ENCODE peak calls at places on chromosomes 4 and X, in six cellular contexts. W, L, C, G, F and H are unnamed samples.

GRCh38 chr4:141890279-141890678 is 253.9 kb downstream of the IL15 start:
- DNase-seq in L (peak), G (no peak), F (no peak), C (no peak), W (no peak), H (no peak)

GRCh38 chr4:101081695-101082369 is 265.5 kb downstream of the PPP3CA start:
- DNase-seq in G (no peak), C (no peak), F (no peak), L (no peak), W (no peak), H (no peak)

GRCh38 chr4:61555789-61556188 is 355.7 kb downstream of the ADGRL3 start:
- DNase-seq in W (no peak), G (no peak), F (no peak), C (no peak), L (peak), H (no peak)

GRCh38 chr4:156169861-156170260 is 216.2 kb upstream of the CTSO start:
- DNase-seq in F (no peak), C (no peak), W (no peak), G (no peak), L (no peak), H (no peak)

GRCh38 chr4:184111433-184111832 is 106.2 kb downstream of the ENPP6 start:
- DNase-seq in C (no peak), W (no peak), L (no peak), F (no peak), G (no peak), H (no peak)

GRCh38 chr4:95580226-95580625 is 31.5 kb upstream of the UNC5C start:
- DNase-seq in W (no peak), G (no peak), C (no peak), L (no peak), F (no peak), H (no peak)

GRCh38 chr4:142095886-142096605 is 459.7 kb downstream of the IL15 start:
- DNase-seq in G (no peak), L (no peak), F (no peak), C (no peak), W (no peak), H (no peak)

GRCh38 chrX:136269921-136270320 is 18.7 kb upstream of the MAP7D3 start:
- DNase-seq in G (no peak), W (no peak), C (no peak), L (no peak), F (no peak), H (no peak)

GRCh38 chrX:140712413-140713173 is 3.0 kb downstream of the LINC00632 start:
- DNase-seq in G (peak), C (peak), W (peak), F (no peak), L (peak), H (peak)

GRCh38 chrX:20477836-20478532 is 211.3 kb upstream of the RPS6KA3 start:
- DNase-seq in L (no peak), F (no peak), C (no peak), W (no peak), G (no peak), H (no peak)

GRCh38 chr4:77196866-77197265 is 39.9 kb downstream of the CCNG2 start:
- DNase-seq in W (no peak), G (no peak), L (no peak), F (no peak), C (no peak), H (no peak)

GRCh38 chrX:56817179-56817578 is 88.1 kb downstream of the NBDY start:
- DNase-seq in F (no peak), W (no peak), C (no peak), L (no peak), G (no peak), H (no peak)

GRCh38 chr4:288891-289290 is 16.4 kb downstream of the ZNF732 start:
- DNase-seq in W (no peak), L (no peak), G (no peak), F (no peak), C (no peak), H (no peak)

GRCh38 chrX:44003975-44004374 is 30.8 kb upstream of the NDP start:
- DNase-seq in F (no peak), W (no peak), C (no peak), G (no peak), L (no peak), H (no peak)

GRCh38 chr4:52371861-52372260 is 287.2 kb downstream of the USP46 start:
- DNase-seq in F (no peak), W (no peak), L (no peak), C (no peak), G (no peak), H (no peak)

DNA sequence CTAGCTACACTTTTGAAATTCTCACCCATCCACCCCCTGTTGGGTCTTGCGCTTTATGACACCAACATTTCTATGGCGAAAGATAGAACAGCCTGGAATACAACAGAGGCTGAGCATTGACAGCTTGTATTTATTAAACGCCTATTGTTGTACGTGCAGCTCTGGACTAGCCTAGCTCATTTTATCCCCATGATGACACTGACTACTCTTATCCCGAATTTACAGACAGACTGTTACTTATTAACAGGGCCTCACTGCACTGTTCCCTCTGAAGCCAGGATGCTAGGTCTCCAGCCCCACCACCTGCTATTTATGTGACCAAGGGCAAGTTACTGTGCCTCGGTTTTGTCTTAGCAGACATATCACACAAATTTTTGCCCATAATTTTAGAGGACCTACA is 1.0 kb upstream of the RFC1 start:
- DNase-seq in W (no peak), G (no peak), F (no peak), L (no peak), C (no peak), H (no peak)
- H3K4me3 ChIP-seq in W (no peak), G (no peak), F (no peak), L (no peak), C (no peak), H (no peak)

GRCh38 chr4:13441506-13441905 is 42.6 kb downstream of the RAB28 start:
- DNase-seq in W (no peak), C (no peak), F (no peak), G (no peak), L (no peak), H (no peak)

GRCh38 chr4:13445841-13446790 is 38.0 kb downstream of the RAB28 start:
- DNase-seq in G (no peak), L (peak), F (no peak), C (no peak), W (peak), H (peak)
- H3K4me3 ChIP-seq in G (no peak), L (peak), F (no peak), C (no peak), W (no peak), H (no peak)

GRCh38 chr4:134202136-134202535 is 547 bp upstream of the PABPC4L start:
- DNase-seq in C (no peak), F (no peak), G (no peak), W (no peak), L (no peak), H (no peak)
- H3K4me3 ChIP-seq in C (no peak), F (no peak), G (peak), W (peak), L (no peak), H (peak)

GRCh38 chr4:1406946-1407656 is 859 bp upstream of the NKX1-1 start:
- DNase-seq in W (peak), C (no peak), L (no peak), G (no peak), F (no peak), H (no peak)
- H3K4me3 ChIP-seq in W (no peak), C (no peak), L (no peak), G (no peak), F (no peak), H (no peak)

GRCh38 chr4:147361726-147362125 is 119.2 kb upstream of the EDNRA start:
- DNase-seq in L (peak), C (no peak), G (no peak), W (no peak), F (no peak), H (no peak)
- H3K4me3 ChIP-seq in L (no peak), C (no peak), G (no peak), W (no peak), F (no peak), H (no peak)

DNA sequence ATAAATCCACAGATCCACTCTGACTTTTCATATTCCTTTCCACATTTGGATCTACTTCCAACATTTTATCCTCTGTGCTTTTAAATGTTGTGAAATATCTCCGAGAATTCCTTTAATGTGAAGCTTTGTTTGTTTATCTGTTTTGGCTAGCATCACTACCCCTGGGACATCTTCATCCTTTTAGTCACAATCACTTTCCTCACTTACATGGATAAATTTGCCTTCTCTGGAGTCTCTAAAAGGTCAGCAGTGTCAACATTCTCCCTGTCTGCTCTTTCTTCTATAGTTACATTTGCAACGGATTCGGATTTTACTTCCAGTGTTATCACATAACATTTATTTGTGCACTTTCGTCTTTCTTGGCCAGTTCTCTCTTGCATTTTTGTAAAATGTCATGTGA is 34.2 kb upstream of the LRAT start:
- DNase-seq in G (no peak), F (no peak), C (no peak), L (no peak), W (no peak), H (no peak)
- H3K4me3 ChIP-seq in G (no peak), F (no peak), C (no peak), L (no peak), W (no peak), H (no peak)

GRCh38 chr4:55348436-55348835 is 2.4 kb downstream of the SRD5A3 start:
- DNase-seq in G (no peak), W (no peak), L (no peak), C (no peak), F (no peak), H (no peak)

GRCh38 chr4:55345980-55346850 is at the start of gene SRD5A3:
- DNase-seq in C (peak), L (peak), G (peak), W (peak), F (peak), H (peak)

GRCh38 chr4:55346851-55347255 is 811 bp downstream of the SRD5A3 start:
- DNase-seq in G (no peak), C (no peak), F (no peak), L (no peak), W (no peak), H (no peak)

GRCh38 chr4:55345054-55345453 is 988 bp upstream of the SRD5A3 start:
- DNase-seq in W (no peak), F (no peak), L (no peak), G (no peak), C (no peak), H (no peak)

DNA sequence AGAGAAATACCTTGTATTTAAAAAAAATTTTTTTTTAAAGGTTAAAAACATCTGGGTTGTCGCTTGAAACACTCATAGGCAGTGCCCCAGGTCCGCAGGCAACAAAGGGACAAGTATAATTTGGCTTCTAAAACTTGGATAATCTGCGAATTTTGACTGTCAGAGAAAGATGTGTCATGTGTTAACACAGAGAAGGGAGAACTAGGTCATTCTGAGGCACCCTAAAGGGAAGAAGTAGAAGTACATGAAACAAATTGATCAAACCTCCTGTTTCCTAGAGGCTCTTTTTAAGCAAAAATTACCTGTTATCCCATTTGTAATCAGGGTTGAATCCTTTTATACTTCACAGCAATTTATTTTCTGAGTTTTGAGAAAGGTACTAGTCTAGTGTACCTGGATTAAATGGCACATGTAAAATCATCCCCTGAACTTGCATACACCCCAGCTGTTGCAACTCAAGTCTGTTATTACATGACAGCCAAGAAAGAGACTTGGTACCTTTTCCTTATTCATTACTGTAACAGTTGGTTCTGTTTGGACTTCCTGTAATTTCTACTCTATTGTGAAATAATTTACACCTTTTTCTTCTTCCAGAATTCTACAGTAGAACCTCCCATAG is 1.7 kb downstream of the SRD5A3 start:
- DNase-seq in C (peak), L (no peak), W (no peak), F (peak), G (no peak), H (no peak)
- H3K4me3 ChIP-seq in C (peak), L (no peak), W (no peak), F (no peak), G (peak), H (no peak)

DNA sequence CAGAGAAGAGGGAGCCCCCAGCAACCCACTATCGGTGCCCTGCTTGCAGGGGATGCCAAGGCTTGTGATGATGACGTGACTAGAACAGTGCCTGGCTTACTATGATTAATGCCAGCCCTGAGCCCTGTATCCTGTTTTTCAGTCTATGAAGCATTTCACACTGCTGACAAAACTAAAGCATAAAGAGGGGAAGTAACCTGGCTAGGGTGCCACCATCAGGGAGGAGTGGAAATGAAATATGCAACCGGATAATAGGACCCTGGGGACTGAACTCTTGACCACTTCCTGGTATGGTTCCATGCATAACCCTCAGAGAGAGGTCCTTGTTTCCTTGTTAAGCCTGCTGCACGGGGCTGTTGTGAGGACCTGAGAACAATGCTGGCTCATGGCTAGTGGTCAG is 50.3 kb downstream of the MED28 start:
- DNase-seq in W (no peak), F (peak), G (no peak), L (no peak), C (no peak), H (no peak)
- H3K4me3 ChIP-seq in W (no peak), F (peak), G (no peak), L (no peak), C (no peak), H (no peak)